ENCODE peak calls at places on chromosomes 4 and X, in ten cellular contexts. H is immature natural killer cell; N is BE2C; R is OCI-LY7; V is WERI-Rb-1; B is fibroblast of lung; U is transverse colon; Q is ovary; E is NCI-H460; W is stimulated activated CD8-positive, alpha-beta memory T cell treated with anti-CD3 and anti-CD28 coated beads, Interleukin-4, amount 100 ng/mL, for 4 hours. T is an unnamed sample.

GRCh38 chr4:38193464-38193863 is 233.3 kb downstream of the PTTG2 start:
- DNase-seq in N (no peak), H (no peak), Q (no peak), R (no peak), V (no peak), U (no peak), B (no peak), E (no peak), W (no peak), T (no peak)

GRCh38 chr4:635851-636627 is 10.7 kb downstream of the PDE6B start:
- DNase-seq in B (no peak), U (no peak), V (no peak), W (no peak), N (no peak), Q (no peak), H (no peak), E (no peak), R (no peak), T (no peak)

GRCh38 chr4:174522183-174523002 is at the start of gene HPGD:
- DNase-seq in H (peak; percentile 82), B (no peak), E (no peak), V (peak; percentile 71), Q (no peak), W (peak; percentile 23), U (peak; percentile 81), R (peak; percentile 31), N (peak; percentile 52), T (peak; percentile 61)

GRCh38 chrX:15567886-15568616 is 32.7 kb downstream of the ACE2 start:
- DNase-seq in V (no peak), W (no peak), N (no peak), E (no peak), Q (no peak), H (no peak), B (peak; percentile 9), U (no peak), R (no peak), T (no peak)

GRCh38 chr4:88865466-88865865 is 167.8 kb upstream of the NAP1L5 start:
- DNase-seq in H (no peak), U (no peak), W (no peak), E (no peak), R (no peak), N (no peak), Q (no peak), V (no peak), B (peak; percentile 57), T (no peak)

GRCh38 chr4:58136611-58137010 is 1026.4 kb upstream of the IGFBP7 start:
- DNase-seq in U (no peak), V (no peak), R (no peak), B (no peak), N (peak; percentile 19), W (no peak), H (no peak), Q (no peak), E (no peak), T (no peak)

GRCh38 chr4:150176559-150176958 is 98.3 kb downstream of the DCLK2 start:
- DNase-seq in W (no peak), H (no peak), R (no peak), N (peak; percentile 21), E (no peak), U (no peak), V (no peak), Q (no peak), B (peak; percentile 48), T (no peak)

GRCh38 chr4:173301518-173302201 is 32.5 kb downstream of the HMGB2 start:
- DNase-seq in E (peak; percentile 7), B (peak; percentile 82), W (no peak), V (no peak), N (no peak), Q (no peak), R (peak; percentile 53), U (no peak), H (peak; percentile 15), T (no peak)

GRCh38 chr4:131091896-131092295 is 1995.9 kb downstream of the C4orf33 start:
- DNase-seq in N (no peak), B (peak; percentile 61), E (peak; percentile 40), Q (no peak), R (peak; percentile 41), U (no peak), V (no peak), H (no peak), W (no peak), T (no peak)

GRCh38 chr4:110475881-110476818 is at the start of gene ENPEP:
- DNase-seq in V (no peak), H (no peak), U (peak; percentile 18), Q (no peak), R (no peak), B (peak; percentile 64), E (no peak), W (no peak), N (no peak), T (no peak)

GRCh38 chr4:85019411-85019810 is 52.9 kb upstream of the WDFY3 start:
- DNase-seq in U (no peak), R (no peak), H (no peak), V (no peak), Q (no peak), N (no peak), W (no peak), B (no peak), E (no peak), T (no peak)

GRCh38 chr4:141395246-141395830 is 174.6 kb downstream of the ZNF330 start:
- DNase-seq in Q (no peak), U (no peak), V (no peak), H (no peak), B (no peak), R (no peak), W (no peak), N (no peak), E (no peak), T (no peak)

GRCh38 chrX:69142688-69143239 is 22.5 kb downstream of the PJA1 start:
- DNase-seq in R (no peak), E (no peak), Q (no peak), H (no peak), N (no peak), V (no peak), W (no peak), U (no peak), B (no peak), T (no peak)

GRCh38 chrX:41558531-41558930 is 111.4 kb downstream of the NYX start:
- DNase-seq in R (peak; percentile 41), H (peak; percentile 38), W (no peak), Q (no peak), B (peak; percentile 51), V (no peak), N (no peak), E (peak; percentile 27), U (no peak), T (peak; percentile 25)

GRCh38 chr4:149768477-149768876 is 47.2 kb downstream of the IQCM start:
- DNase-seq in Q (no peak), R (no peak), H (no peak), B (no peak), W (no peak), N (no peak), V (no peak), E (no peak), U (no peak), T (no peak)

GRCh38 chr4:144645621-144646522 is at the start of gene HHIP:
- DNase-seq in Q (peak; percentile 41), N (peak; percentile 28), R (no peak), V (peak; percentile 69), W (no peak), H (peak; percentile 31), B (peak; percentile 65), U (peak; percentile 25), E (no peak), T (peak; percentile 87)

GRCh38 chr4:22999419-22999818 is 306.7 kb downstream of the GBA3 start:
- DNase-seq in V (peak; percentile 24), H (no peak), B (peak; percentile 24), N (no peak), R (no peak), E (no peak), U (no peak), W (no peak), Q (no peak), T (no peak)

GRCh38 chrX:69229436-69229835 is 64.2 kb upstream of the PJA1 start:
- DNase-seq in Q (no peak), H (no peak), E (no peak), R (no peak), N (no peak), U (no peak), B (no peak), W (no peak), V (no peak), T (no peak)

GRCh38 chrX:103330601-103331397 is 760 bp downstream of the TCEAL7 start:
- DNase-seq in H (no peak), U (no peak), W (no peak), E (no peak), N (no peak), Q (no peak), V (no peak), R (no peak), B (peak; percentile 1), T (no peak)

GRCh38 chr4:19803406-19803805 is 448.3 kb upstream of the SLIT2 start:
- DNase-seq in B (no peak), N (no peak), E (no peak), R (no peak), H (no peak), V (no peak), W (no peak), U (no peak), Q (no peak), T (no peak)

GRCh38 chrX:40082447-40083119 is 15.2 kb downstream of the BCOR start:
- DNase-seq in W (no peak), B (no peak), E (no peak), N (no peak), H (no peak), Q (no peak), U (no peak), V (no peak), R (no peak), T (no peak)

GRCh38 chr4:185096032-185096653 is 46.9 kb upstream of the SLC25A4 start:
- DNase-seq in U (peak; percentile 25), Q (peak; percentile 24), V (peak; percentile 51), E (peak; percentile 39), W (no peak), H (peak; percentile 2), N (peak; percentile 61), B (peak; percentile 69), R (peak; percentile 60), T (peak; percentile 50)

GRCh38 chr4:88828846-88829245 is 131.2 kb upstream of the NAP1L5 start:
- DNase-seq in R (no peak), B (peak; percentile 72), V (no peak), N (no peak), H (no peak), Q (no peak), W (no peak), U (no peak), E (no peak), T (no peak)

GRCh38 chrX:17922303-17922702 is 61.2 kb upstream of the RAI2 start:
- DNase-seq in E (no peak), U (peak; percentile 12), H (no peak), N (peak; percentile 22), Q (no peak), W (no peak), R (no peak), V (no peak), B (no peak), T (no peak)

GRCh38 chr4:98639523-98639922 is 18.9 kb downstream of the TSPAN5 start:
- DNase-seq in B (no peak), V (no peak), H (peak; percentile 38), N (no peak), U (no peak), Q (no peak), E (no peak), W (no peak), R (no peak), T (no peak)

GRCh38 chr4:568351-568652 is 7.8 kb downstream of the TMEM271 start:
- DNase-seq in E (no peak), H (no peak), B (no peak), N (no peak), W (no peak), V (no peak), Q (no peak), R (no peak), U (no peak), T (no peak)

GRCh38 chr4:164536829-164537228 is 217.1 kb upstream of the SMIM31 start:
- DNase-seq in R (no peak), Q (no peak), H (no peak), N (no peak), V (peak; percentile 58), W (no peak), E (peak; percentile 1), U (no peak), B (peak; percentile 39), T (no peak)

GRCh38 chrX:24019448-24019847 is 7.5 kb downstream of the KLHL15 start:
- DNase-seq in U (no peak), W (no peak), Q (no peak), R (no peak), E (no peak), B (no peak), N (no peak), H (peak; percentile 45), V (no peak), T (no peak)